ENCODE peak calls at places on chromosome 15, in four cellular contexts. I is CD8-positive, alpha-beta T cell; N is IMR-90; H is esophagus squamous epithelium. Q is an unnamed sample.

GRCh38 chr15:73996939-73997338 is 2.4 kb downstream of the PML start:
- DNase-seq in I (no peak), N (no peak), H (no peak), Q (no peak)

GRCh38 chr15:22226034-22226790 is 145.9 kb downstream of the OR4M2 start:
- DNase-seq in I (no peak), N (no peak), H (no peak), Q (no peak)

GRCh38 chr15:55033574-55033973 is 163.2 kb downstream of the RSL24D1 start:
- DNase-seq in I (no peak), N (no peak), H (no peak), Q (no peak)

GRCh38 chr15:37771462-37771861 is 163.0 kb upstream of the TMCO5A start:
- DNase-seq in I (no peak), N (peak), H (no peak), Q (peak)

GRCh38 chr15:34691024-34691423 is 63.8 kb downstream of the GJD2 start:
- DNase-seq in I (no peak), N (peak), H (no peak), Q (peak)

GRCh38 chr15:98955331-98955730 is 52.3 kb downstream of the PGPEP1L start:
- DNase-seq in I (no peak), N (no peak), H (no peak), Q (peak)

GRCh38 chr15:63110428-63111026 is 11.1 kb upstream of the LACTB start:
- DNase-seq in I (no peak), N (peak), H (no peak), Q (no peak)

GRCh38 chr15:45606841-45607240 is 19.7 kb downstream of the BLOC1S6 start:
- DNase-seq in I (no peak), N (no peak), H (no peak), Q (no peak)

GRCh38 chr15:51842852-51843737 is 13.6 kb downstream of the TMOD3 start:
- DNase-seq in I (no peak), N (peak), H (no peak), Q (peak)

GRCh38 chr15:63466378-63467192 is 37.8 kb upstream of the USP3 start:
- DNase-seq in I (no peak), N (peak), H (no peak), Q (no peak)

GRCh38 chr15:73959012-73959581 is 32.8 kb downstream of the LOXL1 start:
- DNase-seq in I (no peak), N (no peak), H (no peak), Q (peak)

GRCh38 chr15:69403611-69404010 is 10.5 kb upstream of the KIF23 start:
- DNase-seq in I (no peak), N (peak), H (no peak), Q (peak)

GRCh38 chr15:73053398-73053723 is 1.1 kb downstream of the NEO1 start:
- DNase-seq in I (no peak), N (no peak), H (no peak), Q (no peak)

GRCh38 chr15:33194704-33195261 is at the start of gene FMN1:
- DNase-seq in I (peak), N (peak), H (peak), Q (peak)

GRCh38 chr15:71054286-71054952 is 60.9 kb upstream of the THSD4 start:
- DNase-seq in I (no peak), N (peak), H (no peak), Q (no peak)

GRCh38 chr15:22265961-22266360 is 185.6 kb downstream of the OR4M2 start:
- DNase-seq in I (no peak), N (no peak), H (no peak), Q (no peak)

GRCh38 chr15:74955796-74956647 is 550 bp downstream of the RPP25 start:
- DNase-seq in I (peak), N (peak), H (no peak), Q (peak)

GRCh38 chr15:70826634-70827033 is 27.3 kb downstream of the LARP6 start:
- DNase-seq in I (no peak), N (peak), H (no peak), Q (peak)

GRCh38 chr15:74628949-74629348 is 13.3 kb downstream of the CLK3 start:
- DNase-seq in I (no peak), N (no peak), H (no peak), Q (no peak)

GRCh38 chr15:76576526-76577279 is 240.1 kb downstream of the ISL2 start:
- DNase-seq in I (no peak), N (peak), H (no peak), Q (peak)

GRCh38 chr15:61834076-61834697 is 226.1 kb downstream of the VPS13C start:
- DNase-seq in I (peak), N (peak), H (no peak), Q (peak)

GRCh38 chr15:50353999-50354837 is 780 bp downstream of the GABPB1 start:
- DNase-seq in I (peak), N (peak), H (peak), Q (peak)

GRCh38 chr15:61653110-61653509 is 407.1 kb downstream of the VPS13C start:
- DNase-seq in I (no peak), N (no peak), H (no peak), Q (no peak)

GRCh38 chr15:84604804-84605203 is 4.0 kb downstream of the ZSCAN2 start:
- DNase-seq in I (no peak), N (peak), H (no peak), Q (no peak)

GRCh38 chr15:31306426-31307269 is 20.0 kb upstream of the KLF13 start:
- DNase-seq in I (no peak), N (no peak), H (no peak), Q (no peak)

GRCh38 chr15:33837294-33837693 is 131.0 kb upstream of the CHRM5 start:
- DNase-seq in I (no peak), N (no peak), H (no peak), Q (no peak)

GRCh38 chr15:36608166-36608565 is 28.7 kb downstream of the CDIN1 start:
- DNase-seq in I (no peak), N (no peak), H (no peak), Q (no peak)

GRCh38 chr15:101664303-101664913 is 12.2 kb upstream of the TM2D3 start:
- DNase-seq in I (no peak), N (no peak), H (no peak), Q (peak)

GRCh38 chr15:63052961-63053698 is 10.6 kb downstream of the TPM1 start:
- DNase-seq in I (no peak), N (no peak), H (no peak), Q (peak)

GRCh38 chr15:66290518-66290917 is 2.9 kb upstream of the DIS3L start:
- DNase-seq in I (no peak), N (no peak), H (no peak), Q (no peak)

GRCh38 chr15:68652141-68652540 is 73.3 kb downstream of the CORO2B start:
- DNase-seq in I (no peak), N (no peak), H (no peak), Q (peak)

GRCh38 chr15:39920510-39921273 is 626 bp upstream of the GPR176 start:
- DNase-seq in I (peak), N (peak), H (peak), Q (peak)
- TF ChIP-seq CTCF in I (no peak), N (no peak), H (no peak), Q (no peak)

GRCh38 chr15:95013379-95013778 is 782.0 kb downstream of the MCTP2 start:
- DNase-seq in I (no peak), N (no peak), H (no peak), Q (no peak)
- H3K4me3 ChIP-seq in I (no peak), N (no peak), H (no peak), Q (no peak)

GRCh38 chr15:58736244-58736643 is 13.3 kb downstream of the ADAM10 start:
- DNase-seq in I (no peak), N (no peak), H (no peak), Q (no peak)

GRCh38 chr15:58737298-58737697 is 12.2 kb downstream of the ADAM10 start:
- DNase-seq in I (no peak), N (no peak), H (no peak), Q (no peak)

GRCh38 chr15:58734859-58735258 is 14.6 kb downstream of the ADAM10 start:
- DNase-seq in I (no peak), N (no peak), H (no peak), Q (no peak)

GRCh38 chr15:58741032-58741431 is 8.5 kb downstream of the ADAM10 start:
- DNase-seq in I (no peak), N (no peak), H (no peak), Q (no peak)

DNA sequence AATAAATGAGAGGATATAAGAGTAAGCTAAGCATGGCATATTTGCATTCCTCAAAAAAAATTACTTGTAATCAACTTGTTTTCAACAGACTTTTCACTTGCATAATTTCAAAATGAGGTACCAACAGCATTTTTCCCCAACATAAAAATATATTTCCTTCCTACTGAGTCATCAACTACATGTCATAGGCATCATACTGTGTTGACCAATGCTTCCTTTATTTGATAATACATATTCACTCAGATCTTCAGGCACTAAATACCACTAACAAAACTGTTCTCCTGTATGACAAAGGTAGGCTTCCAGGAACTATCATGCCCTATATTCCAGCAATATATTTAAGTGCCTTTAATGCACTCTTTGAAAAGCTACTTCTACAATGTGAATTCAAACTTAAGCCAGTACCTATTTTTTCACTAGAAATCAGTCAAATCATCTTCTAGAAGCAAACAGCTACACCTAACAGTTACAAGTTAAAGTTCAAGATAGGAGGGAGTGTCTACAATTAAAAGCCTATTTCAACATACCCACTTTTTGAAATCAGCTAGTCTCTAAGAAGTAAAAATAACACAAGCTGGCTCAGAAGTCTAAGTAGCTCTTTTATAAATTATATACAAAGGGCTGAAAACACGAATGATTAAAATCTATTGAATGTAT is 11.3 kb downstream of the ADAM10 start:
- DNase-seq in I (no peak), N (peak), H (no peak), Q (no peak)
- TF ChIP-seq CTCF in I (no peak), N (no peak), H (no peak), Q (no peak)

DNA sequence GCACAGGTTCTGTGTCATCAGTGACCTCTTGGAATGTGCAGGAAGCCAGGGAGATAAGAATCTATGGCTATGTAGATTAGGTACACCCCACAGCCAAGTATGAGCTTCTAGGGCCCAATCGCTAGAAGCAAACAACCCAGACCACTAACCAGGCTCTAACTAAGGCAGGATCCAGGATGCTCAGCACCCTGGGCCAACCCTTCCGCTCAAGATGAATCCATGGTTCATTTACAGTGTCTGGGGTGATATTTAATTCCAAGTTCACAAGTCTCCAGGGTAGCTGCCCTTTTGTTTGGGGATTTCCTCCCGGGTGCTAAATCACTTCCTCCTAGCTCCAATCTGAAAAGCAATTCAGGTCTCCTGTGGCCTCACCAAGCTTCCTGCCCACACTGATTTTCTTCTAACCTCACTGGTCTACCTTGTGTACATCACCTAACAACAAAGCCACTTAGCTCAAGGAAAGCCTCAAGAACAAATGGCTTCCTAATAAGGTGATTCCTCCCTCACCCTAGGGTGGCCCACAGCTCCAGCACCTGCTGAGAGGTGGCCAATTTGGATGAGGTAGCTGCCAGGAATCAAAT is 2.4 kb downstream of the EHD4 start:
- DNase-seq in I (no peak), N (no peak), H (no peak), Q (no peak)
- H3K4me3 ChIP-seq in I (no peak), N (no peak), H (peak), Q (no peak)

Q was measured in foreskin fibroblast.